ENCODE peak calls at places on chromosomes 16 and 17, in seven cellular contexts. One of them, this sample, is unnamed.

GRCh38 chr17:1312261-1312870 is 32.9 kb downstream of the TRARG1 start:
- DNase-seq in psoas muscle: no peak
- DNase-seq in glutamatergic neuron: peak
- DNase-seq in tibial nerve: no peak
- DNase-seq in ascending aorta: no peak
- DNase-seq in nephron progenitor cell: peak
- DNase-seq in AG09309: no peak
- DNase-seq in this sample: peak

GRCh38 chr17:21275579-21276339 is 8.8 kb upstream of the MAP2K3 start:
- DNase-seq in psoas muscle: peak
- DNase-seq in glutamatergic neuron: peak
- DNase-seq in tibial nerve: peak
- DNase-seq in ascending aorta: peak
- DNase-seq in nephron progenitor cell: peak
- DNase-seq in AG09309: no peak
- DNase-seq in this sample: peak

GRCh38 chr16:14146445-14146844 is 75.3 kb downstream of the MRTFB start:
- DNase-seq in psoas muscle: no peak
- DNase-seq in glutamatergic neuron: no peak
- DNase-seq in tibial nerve: no peak
- DNase-seq in ascending aorta: no peak
- DNase-seq in nephron progenitor cell: no peak
- DNase-seq in AG09309: no peak
- DNase-seq in this sample: no peak

GRCh38 chr17:6195123-6195522 is 124.9 kb downstream of the WSCD1 start:
- DNase-seq in psoas muscle: no peak
- DNase-seq in glutamatergic neuron: no peak
- DNase-seq in tibial nerve: no peak
- DNase-seq in ascending aorta: no peak
- DNase-seq in nephron progenitor cell: no peak
- DNase-seq in AG09309: no peak
- DNase-seq in this sample: no peak

GRCh38 chr16:85570213-85570734 is 42.8 kb upstream of the GSE1 start:
- DNase-seq in psoas muscle: no peak
- DNase-seq in glutamatergic neuron: no peak
- DNase-seq in tibial nerve: no peak
- DNase-seq in ascending aorta: no peak
- DNase-seq in nephron progenitor cell: no peak
- DNase-seq in AG09309: no peak
- DNase-seq in this sample: no peak

GRCh38 chr17:13594310-13594709 is 7.4 kb downstream of the HS3ST3A1 start:
- DNase-seq in psoas muscle: no peak
- DNase-seq in glutamatergic neuron: no peak
- DNase-seq in tibial nerve: no peak
- DNase-seq in ascending aorta: no peak
- DNase-seq in nephron progenitor cell: no peak
- DNase-seq in AG09309: no peak
- DNase-seq in this sample: no peak

GRCh38 chr17:64202683-64203430 is 60.2 kb downstream of the TEX2 start:
- DNase-seq in psoas muscle: no peak
- DNase-seq in glutamatergic neuron: no peak
- DNase-seq in tibial nerve: no peak
- DNase-seq in ascending aorta: no peak
- DNase-seq in nephron progenitor cell: no peak
- DNase-seq in AG09309: no peak
- DNase-seq in this sample: no peak

GRCh38 chr17:77666480-77666879 is 292.0 kb upstream of the TNRC6C start:
- DNase-seq in psoas muscle: no peak
- DNase-seq in glutamatergic neuron: no peak
- DNase-seq in tibial nerve: no peak
- DNase-seq in ascending aorta: no peak
- DNase-seq in nephron progenitor cell: no peak
- DNase-seq in AG09309: no peak
- DNase-seq in this sample: no peak

GRCh38 chr17:26818736-26819135 is 475.2 kb upstream of the WSB1 start:
- DNase-seq in psoas muscle: no peak
- DNase-seq in glutamatergic neuron: no peak
- DNase-seq in tibial nerve: no peak
- DNase-seq in ascending aorta: no peak
- DNase-seq in nephron progenitor cell: no peak
- DNase-seq in AG09309: no peak
- DNase-seq in this sample: no peak

GRCh38 chr16:84503751-84504395 is 586 bp downstream of the MEAK7 start:
- DNase-seq in psoas muscle: no peak
- DNase-seq in glutamatergic neuron: no peak
- DNase-seq in tibial nerve: no peak
- DNase-seq in ascending aorta: no peak
- DNase-seq in nephron progenitor cell: no peak
- DNase-seq in AG09309: no peak
- DNase-seq in this sample: no peak

GRCh38 chr16:72945081-72945480 is 102.8 kb downstream of the ZFHX3 start:
- DNase-seq in psoas muscle: no peak
- DNase-seq in glutamatergic neuron: no peak
- DNase-seq in tibial nerve: no peak
- DNase-seq in ascending aorta: no peak
- DNase-seq in nephron progenitor cell: no peak
- DNase-seq in AG09309: no peak
- DNase-seq in this sample: no peak

GRCh38 chr16:57093845-57094564 is 1.6 kb downstream of the CPNE2 start:
- DNase-seq in psoas muscle: no peak
- DNase-seq in glutamatergic neuron: no peak
- DNase-seq in tibial nerve: no peak
- DNase-seq in ascending aorta: no peak
- DNase-seq in nephron progenitor cell: no peak
- DNase-seq in AG09309: no peak
- DNase-seq in this sample: no peak

GRCh38 chr17:70071127-70071526 is 3.9 kb upstream of the KCNJ16 start:
- DNase-seq in psoas muscle: no peak
- DNase-seq in glutamatergic neuron: no peak
- DNase-seq in tibial nerve: no peak
- DNase-seq in ascending aorta: no peak
- DNase-seq in nephron progenitor cell: no peak
- DNase-seq in AG09309: no peak
- DNase-seq in this sample: no peak

GRCh38 chr16:12500771-12501170 is 302.9 kb downstream of the CPPED1 start:
- DNase-seq in psoas muscle: no peak
- DNase-seq in glutamatergic neuron: no peak
- DNase-seq in tibial nerve: no peak
- DNase-seq in ascending aorta: no peak
- DNase-seq in nephron progenitor cell: no peak
- DNase-seq in AG09309: no peak
- DNase-seq in this sample: no peak

GRCh38 chr17:83183150-83183820 is 103.9 kb downstream of the METRNL start:
- DNase-seq in psoas muscle: no peak
- DNase-seq in glutamatergic neuron: no peak
- DNase-seq in tibial nerve: peak
- DNase-seq in ascending aorta: no peak
- DNase-seq in nephron progenitor cell: no peak
- DNase-seq in AG09309: no peak
- DNase-seq in this sample: no peak

GRCh38 chr16:78094166-78094565 is 5.3 kb upstream of the WWOX start:
- DNase-seq in psoas muscle: no peak
- DNase-seq in glutamatergic neuron: no peak
- DNase-seq in tibial nerve: no peak
- DNase-seq in ascending aorta: no peak
- DNase-seq in nephron progenitor cell: no peak
- DNase-seq in AG09309: no peak
- DNase-seq in this sample: no peak

GRCh38 chr16:89051521-89052166 is 42.0 kb upstream of the ACSF3 start:
- DNase-seq in psoas muscle: peak
- DNase-seq in glutamatergic neuron: peak
- DNase-seq in tibial nerve: no peak
- DNase-seq in ascending aorta: no peak
- DNase-seq in nephron progenitor cell: peak
- DNase-seq in AG09309: no peak
- DNase-seq in this sample: no peak

GRCh38 chr16:88484505-88485365 is 31.7 kb downstream of the ZFPM1 start:
- DNase-seq in psoas muscle: no peak
- DNase-seq in glutamatergic neuron: no peak
- DNase-seq in tibial nerve: no peak
- DNase-seq in ascending aorta: no peak
- DNase-seq in nephron progenitor cell: no peak
- DNase-seq in AG09309: no peak
- DNase-seq in this sample: no peak

GRCh38 chr17:77528516-77529327 is 388.0 kb downstream of the SEC14L1 start:
- DNase-seq in psoas muscle: no peak
- DNase-seq in glutamatergic neuron: peak
- DNase-seq in tibial nerve: no peak
- DNase-seq in ascending aorta: no peak
- DNase-seq in nephron progenitor cell: peak
- DNase-seq in AG09309: no peak
- DNase-seq in this sample: peak

GRCh38 chr16:85871756-85872155 is 27.2 kb upstream of the IRF8 start:
- DNase-seq in psoas muscle: no peak
- DNase-seq in glutamatergic neuron: no peak
- DNase-seq in tibial nerve: no peak
- DNase-seq in ascending aorta: no peak
- DNase-seq in nephron progenitor cell: no peak
- DNase-seq in AG09309: no peak
- DNase-seq in this sample: no peak

GRCh38 chr16:67910162-67910561 is 17.1 kb downstream of the PSKH1 start:
- DNase-seq in psoas muscle: no peak
- DNase-seq in glutamatergic neuron: no peak
- DNase-seq in tibial nerve: no peak
- DNase-seq in ascending aorta: no peak
- DNase-seq in nephron progenitor cell: no peak
- DNase-seq in AG09309: peak
- DNase-seq in this sample: no peak

GRCh38 chr17:81582341-81582740 is 30.2 kb upstream of the FAAP100 start:
- DNase-seq in psoas muscle: no peak
- DNase-seq in glutamatergic neuron: no peak
- DNase-seq in tibial nerve: no peak
- DNase-seq in ascending aorta: no peak
- DNase-seq in nephron progenitor cell: no peak
- DNase-seq in AG09309: no peak
- DNase-seq in this sample: no peak

GRCh38 chr16:1708083-1708767 is 2.2 kb downstream of the MAPK8IP3 start:
- DNase-seq in psoas muscle: no peak
- DNase-seq in glutamatergic neuron: peak
- DNase-seq in tibial nerve: no peak
- DNase-seq in ascending aorta: no peak
- DNase-seq in nephron progenitor cell: no peak
- DNase-seq in AG09309: no peak
- DNase-seq in this sample: no peak

DNA sequence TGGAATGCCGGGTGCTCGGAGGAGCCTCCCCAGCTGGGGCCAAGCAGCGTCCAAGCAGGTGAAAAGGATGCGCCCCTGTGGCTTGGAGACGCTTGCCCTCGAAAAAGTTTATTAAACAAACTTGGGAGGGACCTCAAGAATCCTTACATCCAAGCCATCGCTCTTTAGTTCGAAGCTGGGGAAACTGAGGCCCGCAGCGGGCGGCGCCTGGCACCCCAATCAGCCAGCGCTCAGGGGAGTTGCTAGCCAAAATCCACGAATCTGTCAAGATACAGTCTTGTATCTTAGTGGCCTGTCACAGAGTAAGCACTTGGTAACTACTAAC is 553 bp upstream of the B9D1 start:
- DNase-seq in psoas muscle: no peak
- DNase-seq in glutamatergic neuron: no peak
- DNase-seq in tibial nerve: no peak
- DNase-seq in ascending aorta: no peak
- DNase-seq in nephron progenitor cell: no peak
- DNase-seq in AG09309: no peak
- DNase-seq in this sample: no peak
- TF ChIP-seq CTCF in psoas muscle: no peak
- TF ChIP-seq CTCF in glutamatergic neuron: peak
- TF ChIP-seq CTCF in tibial nerve: no peak
- TF ChIP-seq CTCF in ascending aorta: no peak
- TF ChIP-seq CTCF in nephron progenitor cell: no peak
- TF ChIP-seq CTCF in AG09309: no peak
- TF ChIP-seq CTCF in this sample: no peak

GRCh38 chr16:82344157-82344556 is 174.1 kb upstream of the MPHOSPH6 start:
- DNase-seq in psoas muscle: no peak
- DNase-seq in glutamatergic neuron: no peak
- DNase-seq in tibial nerve: no peak
- DNase-seq in ascending aorta: no peak
- DNase-seq in nephron progenitor cell: peak
- DNase-seq in AG09309: no peak
- DNase-seq in this sample: no peak
- TF ChIP-seq CTCF in psoas muscle: peak
- TF ChIP-seq CTCF in glutamatergic neuron: peak
- TF ChIP-seq CTCF in tibial nerve: no peak
- TF ChIP-seq CTCF in ascending aorta: peak
- TF ChIP-seq CTCF in nephron progenitor cell: peak
- TF ChIP-seq CTCF in AG09309: peak
- TF ChIP-seq CTCF in this sample: peak

DNA sequence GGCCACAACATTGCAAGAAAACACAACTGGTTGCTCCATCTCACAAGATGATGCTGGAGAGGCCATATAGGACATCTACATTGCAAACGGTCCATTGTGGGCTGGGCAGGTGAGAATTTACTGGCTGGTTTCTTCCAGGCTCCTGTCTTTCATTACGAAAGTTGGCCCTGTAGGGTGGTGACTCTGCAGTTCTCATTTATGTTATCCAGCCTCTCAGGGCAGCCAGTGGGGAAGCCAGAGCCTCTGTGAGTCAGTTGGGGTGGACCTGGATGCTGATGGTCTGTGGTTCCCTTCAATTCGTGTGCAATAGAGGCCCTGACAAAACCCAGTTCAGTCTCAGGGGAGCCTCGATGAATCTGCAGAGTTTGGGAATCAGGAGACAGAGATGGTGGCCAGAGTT is 341.0 kb upstream of the CCL2 start:
- DNase-seq in psoas muscle: no peak
- DNase-seq in glutamatergic neuron: no peak
- DNase-seq in tibial nerve: no peak
- DNase-seq in ascending aorta: no peak
- DNase-seq in nephron progenitor cell: no peak
- DNase-seq in AG09309: no peak
- DNase-seq in this sample: no peak
- TF ChIP-seq CTCF in psoas muscle: no peak
- TF ChIP-seq CTCF in glutamatergic neuron: no peak
- TF ChIP-seq CTCF in tibial nerve: no peak
- TF ChIP-seq CTCF in ascending aorta: no peak
- TF ChIP-seq CTCF in nephron progenitor cell: no peak
- TF ChIP-seq CTCF in AG09309: no peak
- TF ChIP-seq CTCF in this sample: no peak

GRCh38 chr17:28407130-28407973 is 1.3 kb upstream of the SLC46A1 start:
- DNase-seq in psoas muscle: no peak
- DNase-seq in glutamatergic neuron: no peak
- DNase-seq in tibial nerve: no peak
- DNase-seq in ascending aorta: no peak
- DNase-seq in nephron progenitor cell: no peak
- DNase-seq in AG09309: no peak
- DNase-seq in this sample: no peak
- TF ChIP-seq CTCF in psoas muscle: no peak
- TF ChIP-seq CTCF in glutamatergic neuron: no peak
- TF ChIP-seq CTCF in tibial nerve: no peak
- TF ChIP-seq CTCF in ascending aorta: no peak
- TF ChIP-seq CTCF in nephron progenitor cell: peak
- TF ChIP-seq CTCF in AG09309: no peak
- TF ChIP-seq CTCF in this sample: no peak

GRCh38 chr17:45748911-45749310 is 35.2 kb upstream of the CRHR1 start:
- DNase-seq in psoas muscle: no peak
- DNase-seq in glutamatergic neuron: no peak
- DNase-seq in tibial nerve: no peak
- DNase-seq in ascending aorta: no peak
- DNase-seq in nephron progenitor cell: no peak
- DNase-seq in AG09309: no peak
- DNase-seq in this sample: no peak
- TF ChIP-seq CTCF in psoas muscle: no peak
- TF ChIP-seq CTCF in glutamatergic neuron: no peak
- TF ChIP-seq CTCF in tibial nerve: no peak
- TF ChIP-seq CTCF in ascending aorta: no peak
- TF ChIP-seq CTCF in nephron progenitor cell: no peak
- TF ChIP-seq CTCF in AG09309: no peak
- TF ChIP-seq CTCF in this sample: no peak

GRCh38 chr16:81994485-81994884 is 16.8 kb downstream of the SDR42E1 start:
- DNase-seq in psoas muscle: no peak
- DNase-seq in glutamatergic neuron: no peak
- DNase-seq in tibial nerve: no peak
- DNase-seq in ascending aorta: no peak
- DNase-seq in nephron progenitor cell: no peak
- DNase-seq in AG09309: no peak
- DNase-seq in this sample: no peak
- TF ChIP-seq CTCF in psoas muscle: no peak
- TF ChIP-seq CTCF in glutamatergic neuron: no peak
- TF ChIP-seq CTCF in tibial nerve: no peak
- TF ChIP-seq CTCF in ascending aorta: no peak
- TF ChIP-seq CTCF in nephron progenitor cell: no peak
- TF ChIP-seq CTCF in AG09309: no peak
- TF ChIP-seq CTCF in this sample: peak

This sample was measured in neural crest cell.